ENCODE peak calls at places on chromosome 18, in five cellular contexts. K, L, Z, F and R are unnamed samples.

GRCh38 chr18:57516068-57516467 is 70.4 kb downstream of the FECH start:
- DNase-seq in K (no peak), L (no peak), Z (no peak), F (no peak), R (no peak)

GRCh38 chr18:23337599-23338444 is 115.3 kb upstream of the RIOK3 start:
- DNase-seq in K (no peak), L (peak; percentile 61), Z (no peak), F (no peak), R (no peak)

GRCh38 chr18:35231052-35231451 is 9.8 kb upstream of the ZNF397 start:
- DNase-seq in K (peak; percentile 87), L (peak; percentile 77), Z (peak; percentile 82), F (peak; percentile 86), R (peak; percentile 54)

GRCh38 chr18:7737483-7737882 is 170.4 kb downstream of the PTPRM start:
- DNase-seq in K (no peak), L (no peak), Z (no peak), F (peak; percentile 40), R (no peak)

GRCh38 chr18:27277554-27277953 is 92.4 kb upstream of the CHST9 start:
- DNase-seq in K (no peak), L (no peak), Z (no peak), F (no peak), R (no peak)

GRCh38 chr18:45642238-45642637 is 27.0 kb downstream of the SLC14A2 start:
- DNase-seq in K (no peak), L (no peak), Z (no peak), F (no peak), R (no peak)

GRCh38 chr18:21439453-21439852 is 161.1 kb downstream of the ESCO1 start:
- DNase-seq in K (no peak), L (peak; percentile 3), Z (no peak), F (no peak), R (no peak)

GRCh38 chr18:51510020-51510419 is 312.5 kb upstream of the MEX3C start:
- DNase-seq in K (no peak), L (no peak), Z (no peak), F (no peak), R (no peak)

GRCh38 chr18:13216732-13217465 is 1.7 kb upstream of the LDLRAD4 start:
- DNase-seq in K (peak; percentile 53), L (no peak), Z (peak; percentile 68), F (peak; percentile 46), R (peak; percentile 78)

GRCh38 chr18:34224423-34225217 is at the start of gene NOL4:
- DNase-seq in K (peak; percentile 60), L (no peak), Z (peak; percentile 76), F (peak; percentile 45), R (peak; percentile 52)

GRCh38 chr18:52902188-52902587 is 562.2 kb downstream of the DCC start:
- DNase-seq in K (no peak), L (no peak), Z (no peak), F (no peak), R (no peak)

GRCh38 chr18:45383228-45383627 is 232.0 kb upstream of the SLC14A2 start:
- DNase-seq in K (no peak), L (no peak), Z (no peak), F (no peak), R (no peak)

GRCh38 chr18:24964213-24964612 is 387.8 kb downstream of the ZNF521 start:
- DNase-seq in K (peak; percentile 22), L (no peak), Z (no peak), F (no peak), R (no peak)

GRCh38 chr18:47317824-47318508 is 66.5 kb upstream of the SKOR2 start:
- DNase-seq in K (no peak), L (no peak), Z (no peak), F (no peak), R (no peak)

GRCh38 chr18:37238271-37238670 is 327.3 kb downstream of the CELF4 start:
- DNase-seq in K (no peak), L (no peak), Z (no peak), F (no peak), R (no peak)

GRCh38 chr18:64009305-64009704 is 39.4 kb downstream of the SERPINB8 start:
- DNase-seq in K (no peak), L (no peak), Z (no peak), F (no peak), R (no peak)

GRCh38 chr18:37565985-37566478 is 434 bp upstream of the CELF4 start:
- DNase-seq in K (no peak), L (peak; percentile 5), Z (peak; percentile 70), F (peak; percentile 33), R (peak; percentile 45)

GRCh38 chr18:31079973-31080372 is 22.2 kb downstream of the DSC2 start:
- DNase-seq in K (no peak), L (no peak), Z (no peak), F (no peak), R (no peak)

GRCh38 chr18:53698907-53699306 is 525.6 kb downstream of the MBD2 start:
- DNase-seq in K (peak; percentile 36), L (peak; percentile 45), Z (peak; percentile 56), F (peak; percentile 52), R (peak; percentile 23)

GRCh38 chr18:13494879-13495465 is 231.4 kb downstream of the FAM210A start:
- DNase-seq in K (no peak), L (no peak), Z (no peak), F (no peak), R (no peak)

GRCh38 chr18:8951491-8951890 is 151.0 kb upstream of the NDUFV2 start:
- DNase-seq in K (no peak), L (no peak), Z (no peak), F (no peak), R (no peak)

GRCh38 chr18:8949206-8949605 is 153.3 kb upstream of the NDUFV2 start:
- DNase-seq in K (no peak), L (no peak), Z (no peak), F (no peak), R (no peak)

GRCh38 chr18:8948471-8949149 is 153.9 kb upstream of the NDUFV2 start:
- DNase-seq in K (no peak), L (peak; percentile 76), Z (no peak), F (no peak), R (no peak)

GRCh38 chr18:8952174-8952573 is 150.3 kb upstream of the NDUFV2 start:
- DNase-seq in K (no peak), L (no peak), Z (no peak), F (no peak), R (no peak)

DNA sequence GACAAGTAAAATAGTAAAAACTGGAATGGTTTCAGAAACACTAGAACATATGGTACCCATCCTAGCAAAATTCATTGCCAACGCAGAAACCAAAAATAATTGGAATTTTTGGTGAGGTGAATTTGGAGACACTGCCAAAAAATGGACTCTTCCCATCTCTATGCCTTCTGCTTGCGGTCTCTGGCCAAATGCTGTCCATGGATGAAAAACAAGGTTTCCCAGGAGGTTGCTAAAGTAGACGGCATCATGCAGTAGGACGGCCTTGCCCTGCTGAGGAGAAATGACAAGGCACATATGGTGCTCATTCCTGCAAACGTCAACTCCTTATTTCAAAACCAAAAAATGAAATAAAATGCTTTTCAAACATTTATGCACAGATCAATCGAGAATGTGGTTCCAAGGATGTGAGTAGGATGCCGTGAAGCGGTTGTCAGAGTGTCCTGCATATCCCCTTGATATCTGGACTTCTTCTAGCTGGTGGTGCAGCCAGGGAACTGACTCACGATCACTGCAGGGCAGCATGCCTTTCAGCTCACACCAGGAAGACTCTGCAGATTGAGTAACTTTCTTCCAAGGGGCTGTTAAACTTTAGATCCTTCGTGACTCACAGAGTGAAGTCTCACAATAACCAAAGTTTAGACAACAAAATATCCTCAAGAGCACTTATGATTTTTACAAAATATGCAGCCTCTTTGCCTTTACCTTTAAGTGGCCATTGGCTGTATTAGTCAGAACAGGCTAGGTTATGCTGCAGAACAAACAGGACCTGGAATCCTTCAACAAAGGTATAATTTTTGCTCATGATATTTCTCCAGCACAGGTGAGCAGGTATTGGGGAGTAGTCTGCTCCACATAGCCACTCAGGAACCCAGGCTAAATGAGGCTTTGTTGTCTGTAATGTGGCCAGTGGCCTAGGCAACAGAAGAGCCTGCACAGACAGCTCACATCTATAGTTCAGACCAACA is 149.4 kb upstream of the NDUFV2 start:
- DNase-seq in K (no peak), L (peak; percentile 71), Z (no peak), F (no peak), R (no peak)
- TF ChIP-seq CTCF in K (no peak), L (no peak), Z (no peak), F (no peak), R (no peak)

GRCh38 chr18:77940566-77940965 is 690.9 kb downstream of the GALR1 start:
- DNase-seq in K (no peak), L (no peak), Z (no peak), F (no peak), R (no peak)
- TF ChIP-seq CTCF in K (no peak), L (no peak), Z (no peak), F (no peak), R (no peak)

GRCh38 chr18:39415471-39415870 is 1849.9 kb upstream of the CELF4 start:
- DNase-seq in K (no peak), L (no peak), Z (no peak), F (no peak), R (no peak)

GRCh38 chr18:39419315-39419714 is 1853.7 kb upstream of the CELF4 start:
- DNase-seq in K (no peak), L (no peak), Z (no peak), F (no peak), R (no peak)

DNA sequence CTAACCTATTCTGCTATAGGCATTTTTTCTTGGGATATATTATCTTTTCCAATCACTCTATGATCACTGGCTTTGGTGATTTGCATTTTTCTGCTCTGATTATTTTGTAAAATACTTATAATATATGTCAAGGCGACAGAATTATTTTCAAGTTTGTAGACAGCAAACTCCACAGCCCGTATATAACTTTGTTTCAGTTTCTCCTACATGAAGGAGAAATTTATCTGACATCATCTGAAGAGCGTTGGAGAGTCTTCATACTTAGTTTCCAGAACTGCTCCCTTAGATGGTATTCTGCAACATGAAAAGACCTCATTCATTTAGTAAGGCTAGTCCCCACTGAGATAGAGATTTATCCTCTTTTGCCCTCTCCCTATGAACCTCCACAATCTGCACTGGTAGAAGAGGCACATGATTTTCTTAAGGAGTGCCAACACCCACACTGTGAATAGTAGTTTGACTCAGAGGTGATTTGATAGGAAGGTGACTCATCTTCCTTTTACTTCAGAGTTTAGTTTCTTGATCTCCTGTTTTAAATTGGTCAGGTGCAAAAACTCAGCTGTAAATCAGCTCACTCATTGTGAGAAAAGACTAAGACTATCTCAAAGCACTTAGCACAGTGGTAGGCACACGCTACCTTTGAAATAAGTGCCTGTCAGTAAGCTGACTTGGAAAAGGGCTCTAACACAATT is 1848.6 kb upstream of the CELF4 start:
- DNase-seq in K (no peak), L (peak; percentile 40), Z (no peak), F (no peak), R (no peak)
- TF ChIP-seq CTCF in K (no peak), L (no peak), Z (no peak), F (no peak), R (no peak)

GRCh38 chr18:54919412-54919811 is 39.8 kb downstream of the CCDC68 start:
- DNase-seq in K (no peak), L (no peak), Z (no peak), F (no peak), R (no peak)

GRCh38 chr18:54918060-54918459 is 41.2 kb downstream of the CCDC68 start:
- DNase-seq in K (no peak), L (no peak), Z (no peak), F (no peak), R (no peak)

GRCh38 chr18:54911551-54911950 is 47.7 kb downstream of the CCDC68 start:
- DNase-seq in K (no peak), L (no peak), Z (no peak), F (no peak), R (no peak)

DNA sequence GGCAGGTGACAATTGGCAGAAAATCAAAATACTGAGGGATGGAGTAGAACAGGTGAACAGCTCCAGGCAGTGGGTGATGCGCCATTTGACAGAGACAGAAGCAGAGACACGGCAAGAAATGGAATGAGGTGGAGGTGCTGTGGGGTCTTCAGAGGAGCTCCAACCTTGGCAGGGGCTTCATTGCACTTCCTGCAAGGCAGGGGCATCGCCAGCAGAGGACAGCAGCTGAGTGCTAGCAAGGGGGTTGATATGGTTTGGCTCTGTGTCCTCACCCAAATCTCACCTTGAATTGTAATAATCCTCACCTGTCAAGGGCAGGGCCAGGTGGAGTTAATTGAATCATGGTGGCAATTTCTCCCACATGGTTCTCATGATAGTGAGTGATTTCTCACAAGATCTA is 42.8 kb downstream of the CCDC68 start:
- DNase-seq in K (no peak), L (no peak), Z (no peak), F (no peak), R (no peak)
- TF ChIP-seq CTCF in K (no peak), L (no peak), Z (no peak), F (no peak), R (no peak)